ENCODE peak calls at places on chromosomes 16 and 17, in four cellular contexts. P is suprapubic skin, G is IMR-90, I is thyroid gland. Z is an unnamed sample.

GRCh38 chr16:23803591-23804123 is 32.1 kb upstream of the PRKCB start:
- DNase-seq in P (no peak), G (peak), I (peak), Z (no peak)

GRCh38 chr17:40306395-40306794 is 2.6 kb upstream of the RARA start:
- DNase-seq in P (no peak), G (no peak), I (no peak), Z (no peak)

GRCh38 chr16:79610771-79611170 is 10.2 kb upstream of the MAF start:
- DNase-seq in P (no peak), G (no peak), I (no peak), Z (no peak)

GRCh38 chr17:17666111-17666714 is 15.0 kb upstream of the RAI1 start:
- DNase-seq in P (no peak), G (peak), I (no peak), Z (no peak)

GRCh38 chr17:35244345-35245195 is 1.7 kb downstream of the SLFN5 start:
- DNase-seq in P (peak), G (peak), I (peak), Z (no peak)

GRCh38 chr17:44065668-44066203 is 735 bp downstream of the LSM12 start:
- DNase-seq in P (no peak), G (no peak), I (no peak), Z (no peak)

GRCh38 chr17:63783522-63783921 is 9.6 kb downstream of the DDX42 start:
- DNase-seq in P (no peak), G (no peak), I (no peak), Z (no peak)

GRCh38 chr17:45294506-45294905 is 22.3 kb downstream of the MAP3K14 start:
- DNase-seq in P (no peak), G (peak), I (peak), Z (no peak)

GRCh38 chr16:84532299-84532724 is 27.9 kb upstream of the MEAK7 start:
- DNase-seq in P (no peak), G (peak), I (peak), Z (no peak)

GRCh38 chr17:6596511-6596910 is 40.2 kb upstream of the PITPNM3 start:
- DNase-seq in P (no peak), G (no peak), I (no peak), Z (no peak)

GRCh38 chr16:14120335-14120734 is 49.2 kb downstream of the MRTFB start:
- DNase-seq in P (no peak), G (no peak), I (no peak), Z (no peak)

GRCh38 chr17:37084375-37084774 is 135.6 kb downstream of the AATF start:
- DNase-seq in P (no peak), G (no peak), I (no peak), Z (no peak)

GRCh38 chr17:57293077-57293476 is 36.8 kb downstream of the MSI2 start:
- DNase-seq in P (no peak), G (no peak), I (no peak), Z (no peak)

GRCh38 chr17:7294614-7295153 is at the start of gene YBX2:
- DNase-seq in P (no peak), G (peak), I (peak), Z (no peak)

GRCh38 chr17:75873587-75874322 is 4.6 kb downstream of the TRIM47 start:
- DNase-seq in P (no peak), G (no peak), I (no peak), Z (no peak)

GRCh38 chr16:13957197-13958078 is 37.5 kb downstream of the ERCC4 start:
- DNase-seq in P (peak), G (peak), I (peak), Z (peak)

GRCh38 chr17:3678095-3678820 is 9.6 kb downstream of the EMC6 start:
- DNase-seq in P (no peak), G (peak), I (no peak), Z (no peak)

GRCh38 chr17:13352747-13353415 is 248.8 kb downstream of the HS3ST3A1 start:
- DNase-seq in P (no peak), G (no peak), I (no peak), Z (no peak)

GRCh38 chr17:17754719-17755686 is 73.7 kb downstream of the RAI1 start:
- DNase-seq in P (no peak), G (no peak), I (peak), Z (no peak)

GRCh38 chr16:89445166-89445565 is 45.2 kb downstream of the ANKRD11 start:
- DNase-seq in P (no peak), G (no peak), I (no peak), Z (no peak)
- H3K27ac ChIP-seq in P (no peak), G (no peak), I (no peak), Z (no peak)

GRCh38 chr17:78433780-78434335 is 55.4 kb downstream of the PGS1 start:
- DNase-seq in P (no peak), G (no peak), I (no peak), Z (no peak)
- H3K27ac ChIP-seq in P (no peak), G (no peak), I (no peak), Z (no peak)

DNA sequence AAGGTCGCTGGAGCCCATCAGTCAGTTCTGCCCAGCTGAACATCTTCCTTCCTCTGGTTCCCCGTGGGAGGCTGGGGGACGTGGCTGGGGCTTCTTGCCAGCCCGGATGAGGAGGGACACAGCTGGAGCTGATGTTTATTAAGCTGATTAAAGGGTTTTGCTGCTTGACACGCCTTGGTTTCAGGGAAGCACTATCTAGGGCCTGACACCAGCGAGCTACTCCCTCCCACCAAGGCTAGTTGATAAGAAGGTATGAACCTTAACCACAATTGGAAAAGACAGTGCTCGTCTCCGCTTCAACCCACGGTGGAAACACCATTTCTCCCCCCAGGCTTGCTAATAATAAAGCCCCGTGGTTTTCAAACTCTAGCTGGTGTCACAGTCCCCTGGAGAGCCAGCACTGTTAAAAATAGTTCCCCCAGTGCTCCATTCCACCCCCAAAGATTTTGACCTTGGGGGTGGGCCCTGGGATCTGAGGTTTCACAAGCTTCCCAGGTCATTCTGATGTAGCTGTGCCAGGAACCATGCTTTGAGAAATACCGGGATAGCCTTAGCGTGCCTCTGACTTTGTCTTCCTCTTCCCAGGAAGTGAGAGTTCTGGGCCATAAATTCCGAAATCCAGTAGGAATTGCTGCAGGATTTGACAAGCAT is 5.5 kb downstream of the DHODH start:
- DNase-seq in P (no peak), G (no peak), I (peak), Z (no peak)
- H3K27ac ChIP-seq in P (no peak), G (no peak), I (peak), Z (no peak)

DNA sequence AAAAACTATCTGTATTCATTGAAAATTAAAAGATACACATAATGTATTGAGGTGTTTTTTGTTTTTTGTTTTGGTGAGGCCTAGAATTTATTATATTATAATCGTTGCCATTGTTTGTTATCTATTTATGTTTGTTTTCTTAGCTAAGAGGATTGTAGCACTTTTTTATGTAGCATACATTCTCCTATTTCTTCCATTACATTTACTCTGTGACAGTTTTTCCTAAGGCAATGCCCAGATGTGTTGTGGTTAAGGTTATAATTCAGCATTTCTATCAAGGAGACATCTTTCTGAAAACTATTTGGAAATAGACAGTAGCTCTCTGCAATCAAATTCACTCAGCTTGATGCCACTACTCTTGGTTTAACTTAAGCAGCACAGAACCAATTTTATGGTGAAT is 161.6 kb downstream of the PPM1E start:
- DNase-seq in P (no peak), G (no peak), I (no peak), Z (no peak)
- H3K27ac ChIP-seq in P (no peak), G (no peak), I (no peak), Z (no peak)

GRCh38 chr16:56985288-56985961 is 3.9 kb upstream of the NLRC5 start:
- DNase-seq in P (peak), G (peak), I (peak), Z (no peak)
- H3K27ac ChIP-seq in P (peak), G (peak), I (no peak), Z (peak)

GRCh38 chr17:72616457-72616856 is 476.0 kb downstream of the SLC39A11 start:
- DNase-seq in P (no peak), G (no peak), I (no peak), Z (no peak)
- H3K27ac ChIP-seq in P (no peak), G (no peak), I (no peak), Z (no peak)

GRCh38 chr17:77132411-77133086 is 8.2 kb upstream of the SEC14L1 start:
- DNase-seq in P (no peak), G (no peak), I (no peak), Z (no peak)

GRCh38 chr17:77131919-77132318 is 8.8 kb upstream of the SEC14L1 start:
- DNase-seq in P (no peak), G (peak), I (no peak), Z (no peak)

GRCh38 chr17:77128895-77129567 is 11.7 kb upstream of the SEC14L1 start:
- DNase-seq in P (no peak), G (no peak), I (no peak), Z (no peak)

GRCh38 chr17:77129568-77130301 is 11.0 kb upstream of the SEC14L1 start:
- DNase-seq in P (no peak), G (peak), I (no peak), Z (no peak)

GRCh38 chr17:77130521-77130920 is 10.2 kb upstream of the SEC14L1 start:
- DNase-seq in P (no peak), G (no peak), I (no peak), Z (no peak)
- H3K27ac ChIP-seq in P (no peak), G (no peak), I (peak), Z (no peak)

GRCh38 chr17:78223061-78223460 is 8.4 kb upstream of the TMEM235 start:
- DNase-seq in P (no peak), G (no peak), I (no peak), Z (no peak)
- H3K27ac ChIP-seq in P (no peak), G (no peak), I (no peak), Z (no peak)

Z was measured in vagina.